ENCODE peak calls at places on chromosomes 1 and 21, in five cellular contexts. V, H, I, Q and S are unnamed samples.
A peak's percentile ranks its signal among the peaks of the same experiment; 100 is the strongest.

GRCh38 chr1:173190101-173190895 is 16.8 kb downstream of the TNFSF4 start:
- DNase-seq in V (peak; percentile 84), H (no peak), I (no peak), Q (no peak), S (peak; percentile 51)

GRCh38 chr1:184950209-184950608 is 24.1 kb downstream of the NIBAN1 start:
- DNase-seq in V (no peak), H (no peak), I (no peak), Q (no peak), S (no peak)

GRCh38 chr1:16324456-16324890 is 27.8 kb downstream of the FBXO42 start:
- DNase-seq in V (peak; percentile 83), H (no peak), I (peak; percentile 43), Q (no peak), S (no peak)

GRCh38 chr1:21325231-21325718 is 35.0 kb upstream of the ECE1 start:
- DNase-seq in V (no peak), H (no peak), I (no peak), Q (no peak), S (no peak)

GRCh38 chr1:19639999-19640362 is 4.1 kb upstream of the NBL1 start:
- DNase-seq in V (peak; percentile 79), H (no peak), I (no peak), Q (no peak), S (no peak)

GRCh38 chr1:207097871-207098324 is 6.1 kb upstream of the C4BPA start:
- DNase-seq in V (no peak), H (no peak), I (no peak), Q (no peak), S (no peak)

GRCh38 chr1:71640131-71640530 is 559.3 kb upstream of the ZRANB2 start:
- DNase-seq in V (no peak), H (no peak), I (no peak), Q (no peak), S (no peak)

GRCh38 chr21:17343055-17343454 is 169.8 kb upstream of the CXADR start:
- DNase-seq in V (peak; percentile 20), H (peak; percentile 39), I (peak; percentile 51), Q (peak; percentile 15), S (peak; percentile 49)

GRCh38 chr1:221117548-221117951 is 238.3 kb downstream of the HLX start:
- DNase-seq in V (peak; percentile 86), H (peak; percentile 13), I (no peak), Q (no peak), S (no peak)

GRCh38 chr1:64834734-64835133 is 89.9 kb downstream of the RAVER2 start:
- DNase-seq in V (peak; percentile 91), H (no peak), I (peak; percentile 61), Q (no peak), S (no peak)

GRCh38 chr21:41465176-41465781 is 39.2 kb downstream of the MX1 start:
- DNase-seq in V (no peak), H (no peak), I (no peak), Q (no peak), S (no peak)